ENCODE peak calls at places on chromosomes 16 and 17, in four cellular contexts. One of them, this sample, is unnamed.

GRCh38 chr16:59899940-59900339 is 1165.8 kb upstream of the GOT2 start:
- DNase-seq in stomach: no peak
- DNase-seq in transverse colon: no peak
- DNase-seq in suprapubic skin: no peak
- DNase-seq in this sample: no peak

GRCh38 chr17:29933379-29933778 is 3.4 kb upstream of the SSH2 start:
- DNase-seq in stomach: no peak
- DNase-seq in transverse colon: no peak
- DNase-seq in suprapubic skin: no peak
- DNase-seq in this sample: no peak

GRCh38 chr17:50893183-50893993 is 27.2 kb upstream of the TOB1 start:
- DNase-seq in stomach: no peak
- DNase-seq in transverse colon: peak; percentile 46
- DNase-seq in suprapubic skin: peak; percentile 79
- DNase-seq in this sample: peak; percentile 53

GRCh38 chr16:54353097-54353496 is 66.5 kb upstream of the IRX3 start:
- DNase-seq in stomach: no peak
- DNase-seq in transverse colon: no peak
- DNase-seq in suprapubic skin: no peak
- DNase-seq in this sample: no peak

GRCh38 chr17:19310151-19310550 is 52.4 kb downstream of the B9D1 start:
- DNase-seq in stomach: no peak
- DNase-seq in transverse colon: peak; percentile 4
- DNase-seq in suprapubic skin: no peak
- DNase-seq in this sample: no peak

GRCh38 chr17:45102856-45103255 is 29.5 kb downstream of the PLCD3 start:
- DNase-seq in stomach: no peak
- DNase-seq in transverse colon: no peak
- DNase-seq in suprapubic skin: no peak
- DNase-seq in this sample: no peak

GRCh38 chr17:50640701-50641338 is 6.1 kb downstream of the ABCC3 start:
- DNase-seq in stomach: no peak
- DNase-seq in transverse colon: no peak
- DNase-seq in suprapubic skin: no peak
- DNase-seq in this sample: no peak

GRCh38 chr17:36755586-36755985 is 154.2 kb downstream of the MRM1 start:
- DNase-seq in stomach: no peak
- DNase-seq in transverse colon: peak; percentile 67
- DNase-seq in suprapubic skin: no peak
- DNase-seq in this sample: no peak

GRCh38 chr16:84313921-84314320 is 19.2 kb downstream of the WFDC1 start:
- DNase-seq in stomach: no peak
- DNase-seq in transverse colon: no peak
- DNase-seq in suprapubic skin: no peak
- DNase-seq in this sample: no peak

GRCh38 chr17:50898369-50899004 is 32.3 kb upstream of the TOB1 start:
- DNase-seq in stomach: no peak
- DNase-seq in transverse colon: no peak
- DNase-seq in suprapubic skin: no peak
- DNase-seq in this sample: no peak

GRCh38 chr17:72405662-72406230 is 284.9 kb downstream of the SOX9 start:
- DNase-seq in stomach: no peak
- DNase-seq in transverse colon: no peak
- DNase-seq in suprapubic skin: no peak
- DNase-seq in this sample: no peak

GRCh38 chr16:84785843-84786538 is 33.8 kb upstream of the CRISPLD2 start:
- DNase-seq in stomach: peak; percentile 91
- DNase-seq in transverse colon: peak; percentile 55
- DNase-seq in suprapubic skin: no peak
- DNase-seq in this sample: no peak

GRCh38 chr17:9938764-9939163 is 33.7 kb upstream of the RCVRN start:
- DNase-seq in stomach: no peak
- DNase-seq in transverse colon: no peak
- DNase-seq in suprapubic skin: no peak
- DNase-seq in this sample: no peak

GRCh38 chr17:41049110-41049509 is 2.0 kb upstream of the KRTAP2-1 start:
- DNase-seq in stomach: no peak
- DNase-seq in transverse colon: no peak
- DNase-seq in suprapubic skin: no peak
- DNase-seq in this sample: no peak

GRCh38 chr16:54361246-54361645 is 74.7 kb upstream of the IRX3 start:
- DNase-seq in stomach: no peak
- DNase-seq in transverse colon: no peak
- DNase-seq in suprapubic skin: no peak
- DNase-seq in this sample: no peak

GRCh38 chr16:28112908-28113307 is 49.4 kb upstream of the GSG1L start:
- DNase-seq in stomach: no peak
- DNase-seq in transverse colon: no peak
- DNase-seq in suprapubic skin: no peak
- DNase-seq in this sample: no peak

GRCh38 chr16:1592446-1592845 is 19.4 kb downstream of the IFT140 start:
- DNase-seq in stomach: no peak
- DNase-seq in transverse colon: no peak
- DNase-seq in suprapubic skin: no peak
- DNase-seq in this sample: no peak

GRCh38 chr17:32483451-32484019 is 3.3 kb upstream of the CDK5R1 start:
- DNase-seq in stomach: peak; percentile 42
- DNase-seq in transverse colon: no peak
- DNase-seq in suprapubic skin: peak; percentile 79
- DNase-seq in this sample: peak; percentile 56

GRCh38 chr17:80952291-80952690 is 39.4 kb upstream of the CHMP6 start:
- DNase-seq in stomach: no peak
- DNase-seq in transverse colon: no peak
- DNase-seq in suprapubic skin: no peak
- DNase-seq in this sample: no peak

GRCh38 chr16:50548659-50549560 is 714 bp downstream of the NKD1 start:
- DNase-seq in stomach: peak; percentile 38
- DNase-seq in transverse colon: no peak
- DNase-seq in suprapubic skin: no peak
- DNase-seq in this sample: no peak

GRCh38 chr17:57243171-57243622 is 13.1 kb upstream of the MSI2 start:
- DNase-seq in stomach: peak; percentile 73
- DNase-seq in transverse colon: peak; percentile 79
- DNase-seq in suprapubic skin: no peak
- DNase-seq in this sample: peak; percentile 40

GRCh38 chr16:79171504-79172240 is 428.9 kb downstream of the MAF start:
- DNase-seq in stomach: no peak
- DNase-seq in transverse colon: no peak
- DNase-seq in suprapubic skin: no peak
- DNase-seq in this sample: no peak

GRCh38 chr17:81483085-81483861 is 29.3 kb downstream of the ACTG1 start:
- DNase-seq in stomach: no peak
- DNase-seq in transverse colon: peak; percentile 43
- DNase-seq in suprapubic skin: no peak
- DNase-seq in this sample: no peak

GRCh38 chr17:65220732-65221131 is 83.6 kb downstream of the RGS9 start:
- DNase-seq in stomach: no peak
- DNase-seq in transverse colon: no peak
- DNase-seq in suprapubic skin: no peak
- DNase-seq in this sample: no peak

GRCh38 chr17:79955167-79955549 is 80.5 kb downstream of the TBC1D16 start:
- DNase-seq in stomach: no peak
- DNase-seq in transverse colon: no peak
- DNase-seq in suprapubic skin: peak; percentile 43
- DNase-seq in this sample: no peak

GRCh38 chr17:61002316-61002736 is 324.7 kb downstream of the BCAS3 start:
- DNase-seq in stomach: no peak
- DNase-seq in transverse colon: no peak
- DNase-seq in suprapubic skin: no peak
- DNase-seq in this sample: no peak

GRCh38 chr16:51051671-51052070 is 99.4 kb downstream of the SALL1 start:
- DNase-seq in stomach: no peak
- DNase-seq in transverse colon: no peak
- DNase-seq in suprapubic skin: no peak
- DNase-seq in this sample: no peak

GRCh38 chr17:12519956-12520594 is 145.6 kb upstream of the MYOCD start:
- DNase-seq in stomach: no peak
- DNase-seq in transverse colon: no peak
- DNase-seq in suprapubic skin: no peak
- DNase-seq in this sample: no peak

DNA sequence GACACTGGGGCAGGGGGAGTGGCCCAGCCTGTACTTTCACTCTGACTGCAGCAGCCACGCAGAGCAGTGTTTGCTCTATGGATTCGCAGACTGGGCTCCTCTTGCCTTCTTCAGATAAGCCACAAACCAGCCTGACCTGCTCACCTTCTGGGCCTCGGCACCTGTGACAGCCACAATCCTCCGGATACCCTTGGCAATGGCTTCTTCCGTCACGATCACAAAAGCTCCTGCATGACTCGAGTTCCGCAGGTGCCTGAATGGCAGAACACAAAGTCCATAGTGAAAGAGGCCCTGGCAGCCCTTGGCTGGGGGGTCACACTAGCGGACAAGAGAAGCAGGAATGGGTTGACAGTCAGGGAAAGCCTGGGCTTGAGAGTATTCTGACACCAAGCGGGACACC is 3.8 kb upstream of the EXOSC6 start:
- DNase-seq in stomach: peak; percentile 48
- DNase-seq in transverse colon: no peak
- DNase-seq in suprapubic skin: no peak
- DNase-seq in this sample: no peak
- TF ChIP-seq EP300 in stomach: no peak
- TF ChIP-seq EP300 in transverse colon: no peak
- TF ChIP-seq EP300 in suprapubic skin: no peak
- TF ChIP-seq EP300 in this sample: no peak

GRCh38 chr16:4285167-4285566 is 12.3 kb upstream of the TFAP4 start:
- DNase-seq in stomach: no peak
- DNase-seq in transverse colon: no peak
- DNase-seq in suprapubic skin: no peak
- DNase-seq in this sample: no peak

GRCh38 chr16:4283939-4284338 is 11.1 kb upstream of the TFAP4 start:
- DNase-seq in stomach: no peak
- DNase-seq in transverse colon: no peak
- DNase-seq in suprapubic skin: no peak
- DNase-seq in this sample: no peak

GRCh38 chr16:4277987-4278513 is 5.2 kb upstream of the TFAP4 start:
- DNase-seq in stomach: no peak
- DNase-seq in transverse colon: no peak
- DNase-seq in suprapubic skin: no peak
- DNase-seq in this sample: no peak

GRCh38 chr16:4275861-4276260 is 3.0 kb upstream of the TFAP4 start:
- DNase-seq in stomach: no peak
- DNase-seq in transverse colon: no peak
- DNase-seq in suprapubic skin: no peak
- DNase-seq in this sample: no peak

GRCh38 chr16:4280625-4281024 is 7.8 kb upstream of the TFAP4 start:
- DNase-seq in stomach: no peak
- DNase-seq in transverse colon: no peak
- DNase-seq in suprapubic skin: no peak
- DNase-seq in this sample: no peak
- TF ChIP-seq EP300 in stomach: no peak
- TF ChIP-seq EP300 in transverse colon: no peak
- TF ChIP-seq EP300 in suprapubic skin: no peak
- TF ChIP-seq EP300 in this sample: no peak

GRCh38 chr17:1797323-1797722 is 32.4 kb downstream of the SMYD4 start:
- DNase-seq in stomach: no peak
- DNase-seq in transverse colon: no peak
- DNase-seq in suprapubic skin: no peak
- DNase-seq in this sample: no peak

GRCh38 chr17:1796800-1797199 is 32.9 kb downstream of the SMYD4 start:
- DNase-seq in stomach: no peak
- DNase-seq in transverse colon: no peak
- DNase-seq in suprapubic skin: no peak
- DNase-seq in this sample: no peak

GRCh38 chr17:1793447-1793806 is 31.6 kb downstream of the SERPINF1 start:
- DNase-seq in stomach: no peak
- DNase-seq in transverse colon: no peak
- DNase-seq in suprapubic skin: no peak
- DNase-seq in this sample: no peak

GRCh38 chr17:1789936-1790335 is 28.1 kb downstream of the SERPINF1 start:
- DNase-seq in stomach: no peak
- DNase-seq in transverse colon: no peak
- DNase-seq in suprapubic skin: no peak
- DNase-seq in this sample: no peak

DNA sequence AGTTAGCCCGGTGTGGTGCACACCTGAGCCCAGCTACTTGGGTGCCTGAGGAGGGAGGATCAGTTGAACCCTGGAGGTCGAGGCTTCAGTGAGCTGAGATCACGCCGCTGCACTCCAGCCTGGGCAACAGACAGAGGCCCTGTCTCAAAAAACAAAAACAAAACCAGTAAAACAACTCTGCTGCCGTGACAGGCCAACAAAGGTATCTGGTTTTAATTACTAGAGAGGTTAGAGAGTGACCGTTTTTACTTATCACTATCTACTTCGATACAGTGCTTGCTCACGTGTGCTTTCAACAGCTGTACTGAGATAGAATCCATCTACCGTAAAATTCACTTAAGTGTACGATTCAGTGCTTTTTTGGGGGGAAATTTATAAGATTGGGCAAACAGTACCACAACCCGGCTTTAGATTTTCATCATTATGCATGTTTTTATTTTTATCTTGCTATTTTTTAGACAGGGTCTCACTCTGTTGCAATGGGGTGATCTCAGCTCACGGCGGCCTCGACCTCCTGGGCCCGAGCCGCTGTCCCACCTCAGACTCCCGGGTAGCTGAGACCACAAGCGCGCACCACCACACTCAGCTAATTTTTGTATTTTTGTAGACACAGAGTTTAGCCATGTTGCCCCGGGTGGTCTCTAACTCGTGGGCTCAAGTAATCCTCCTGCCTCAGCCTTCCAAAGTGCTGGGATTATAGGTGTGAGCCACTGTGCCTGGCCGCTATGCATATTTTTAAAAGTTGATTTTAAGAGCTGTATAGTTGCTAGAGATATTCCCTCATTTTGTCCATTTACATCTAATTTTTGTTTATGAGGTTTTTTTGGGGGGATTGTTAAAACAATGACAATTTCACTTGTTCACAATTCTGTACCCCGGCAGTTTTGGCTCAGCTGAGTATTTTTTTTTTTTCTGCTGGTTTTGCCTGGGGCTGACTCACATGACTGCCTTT is 30.9 kb downstream of the SERPINF1 start:
- DNase-seq in stomach: no peak
- DNase-seq in transverse colon: no peak
- DNase-seq in suprapubic skin: no peak
- DNase-seq in this sample: no peak
- TF ChIP-seq EP300 in stomach: no peak
- TF ChIP-seq EP300 in transverse colon: no peak
- TF ChIP-seq EP300 in suprapubic skin: no peak
- TF ChIP-seq EP300 in this sample: no peak

DNA sequence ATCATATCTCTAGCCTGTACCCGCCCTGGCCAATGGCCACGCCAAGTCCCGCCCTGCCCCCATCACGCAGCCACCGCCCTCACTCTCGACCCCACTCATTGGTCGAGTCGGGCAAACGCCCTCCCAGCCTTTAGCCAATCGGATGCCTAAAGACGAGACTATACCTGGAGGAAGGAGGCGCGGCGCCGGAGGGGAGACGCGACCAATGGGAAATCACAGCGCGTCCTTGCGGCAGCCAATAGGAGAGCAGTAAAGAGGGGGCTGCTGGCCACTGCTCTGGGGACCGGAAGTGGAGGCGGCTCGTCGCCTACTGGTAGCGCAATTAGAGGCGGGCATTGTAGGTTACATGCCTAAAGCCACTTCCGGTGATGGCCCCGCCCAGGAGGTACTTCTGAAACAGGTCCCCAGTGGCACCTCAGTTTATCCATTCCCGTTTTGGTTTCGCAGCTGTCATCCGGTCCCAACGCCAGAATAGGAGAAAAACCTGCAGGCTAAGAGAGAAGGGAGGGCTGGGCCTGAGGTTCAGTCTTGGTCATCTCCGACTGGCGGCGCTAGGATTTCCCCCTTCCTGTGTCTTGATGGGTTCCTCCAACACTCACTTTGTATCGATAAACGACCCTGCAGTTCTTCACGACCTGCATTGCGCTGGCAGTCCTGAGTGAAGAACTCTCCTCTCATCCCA is 3.6 kb upstream of the MTMR4 start:
- DNase-seq in stomach: peak; percentile 99
- DNase-seq in transverse colon: peak; percentile 100
- DNase-seq in suprapubic skin: peak; percentile 100
- DNase-seq in this sample: peak; percentile 99
- TF ChIP-seq EP300 in stomach: no peak
- TF ChIP-seq EP300 in transverse colon: no peak
- TF ChIP-seq EP300 in suprapubic skin: no peak
- TF ChIP-seq EP300 in this sample: peak; percentile 82